ENCODE peak calls at places on chromosomes 7 and 10, in five cellular contexts. Q, I, Y, F and W are unnamed samples.

GRCh38 chr7:37536706-37537105 is 88.0 kb upstream of the ELMO1 start:
- DNase-seq in Q (no peak), I (no peak), Y (no peak), F (no peak), W (no peak)

GRCh38 chr7:29754874-29755490 is 51.3 kb upstream of the WIPF3 start:
- DNase-seq in Q (no peak), I (no peak), Y (no peak), F (no peak), W (no peak)

GRCh38 chr10:89745903-89746302 is 44.5 kb downstream of the KIF20B start:
- DNase-seq in Q (no peak), I (no peak), Y (no peak), F (no peak), W (no peak)

GRCh38 chr7:391961-392524 is 102.1 kb downstream of the FOXL3 start:
- DNase-seq in Q (no peak), I (no peak), Y (no peak), F (no peak), W (no peak)

GRCh38 chr7:25215694-25216335 is 12.5 kb downstream of the NPVF start:
- DNase-seq in Q (no peak), I (no peak), Y (no peak), F (no peak), W (no peak)

GRCh38 chr7:78924581-78924980 is 528.9 kb downstream of the MAGI2 start:
- DNase-seq in Q (peak; percentile 26), I (no peak), Y (peak; percentile 29), F (no peak), W (peak; percentile 17)

GRCh38 chr10:62749104-62749683 is 55.3 kb upstream of the ADO start:
- DNase-seq in Q (no peak), I (no peak), Y (no peak), F (no peak), W (no peak)

GRCh38 chr10:14548474-14548873 is 217.8 kb upstream of the FRMD4A start:
- DNase-seq in Q (no peak), I (no peak), Y (no peak), F (no peak), W (no peak)

GRCh38 chr7:92691578-92691977 is 101.4 kb upstream of the FAM133B start:
- DNase-seq in Q (no peak), I (no peak), Y (peak; percentile 64), F (peak; percentile 92), W (no peak)

GRCh38 chr7:142913051-142913450 is 20.5 kb downstream of the TRPV5 start:
- DNase-seq in Q (no peak), I (no peak), Y (no peak), F (no peak), W (no peak)

GRCh38 chr7:42753917-42754363 is 157.9 kb downstream of the C7orf25 start:
- DNase-seq in Q (no peak), I (peak; percentile 9), Y (no peak), F (no peak), W (no peak)

GRCh38 chr7:148909560-148909959 is 25.5 kb upstream of the EZH2 start:
- DNase-seq in Q (no peak), I (no peak), Y (no peak), F (no peak), W (no peak)

GRCh38 chr7:1193593-1194424 is 33.8 kb upstream of the ZFAND2A start:
- DNase-seq in Q (peak; percentile 72), I (no peak), Y (peak; percentile 53), F (no peak), W (no peak)

GRCh38 chr7:75804705-75805104 is 8.9 kb downstream of the CCL24 start:
- DNase-seq in Q (no peak), I (no peak), Y (no peak), F (no peak), W (no peak)

GRCh38 chr7:36860679-36861078 is 136.4 kb upstream of the AOAH start:
- DNase-seq in Q (no peak), I (no peak), Y (no peak), F (no peak), W (no peak)

GRCh38 chr10:89242340-89242680 is 9.3 kb downstream of the LIPA start:
- DNase-seq in Q (no peak), I (no peak), Y (no peak), F (peak; percentile 41), W (no peak)

GRCh38 chr10:132064082-132064755 is 1.5 kb upstream of the JAKMIP3 start:
- DNase-seq in Q (no peak), I (no peak), Y (no peak), F (no peak), W (no peak)

GRCh38 chr7:150322114-150322832 is 882 bp upstream of the LRRC61 start:
- DNase-seq in Q (no peak), I (no peak), Y (no peak), F (peak; percentile 36), W (no peak)

GRCh38 chr10:78471326-78471722 is 437.7 kb downstream of the RPS24 start:
- DNase-seq in Q (no peak), I (no peak), Y (no peak), F (no peak), W (no peak)

GRCh38 chr7:90708841-90709317 is 112.8 kb downstream of the CDK14 start:
- DNase-seq in Q (no peak), I (peak; percentile 17), Y (peak; percentile 48), F (peak; percentile 49), W (no peak)

GRCh38 chr7:116805100-116805544 is 57.3 kb upstream of the CAPZA2 start:
- DNase-seq in Q (peak; percentile 21), I (no peak), Y (peak; percentile 81), F (no peak), W (no peak)